ENCODE peak calls at places on chromosomes 1 and 21, in five cellular contexts. W is HCT116, P is fibroblast of lung, G is cardiac muscle cell, E is adrenal gland. S is an unnamed sample.

GRCh38 chr21:38831526-38832467 is 26.1 kb downstream of the ETS2 start:
- DNase-seq in E (peak; percentile 57), P (peak; percentile 94), G (no peak), W (peak; percentile 35), S (no peak)

GRCh38 chr1:91120421-91120820 is 98.6 kb upstream of the ZNF644 start:
- DNase-seq in W (no peak), E (no peak), P (no peak), G (no peak), S (peak; percentile 49)

GRCh38 chr1:37862330-37862729 is 2.9 kb upstream of the MTF1 start:
- DNase-seq in E (no peak), W (no peak), G (no peak), P (no peak), S (no peak)

GRCh38 chr1:33298623-33299277 is 22.1 kb downstream of the A3GALT2 start:
- DNase-seq in P (peak; percentile 44), W (peak; percentile 47), E (peak; percentile 79), G (peak; percentile 67), S (peak; percentile 51)

GRCh38 chr1:224064150-224064549 is 49.8 kb upstream of the FBXO28 start:
- DNase-seq in G (no peak), W (no peak), E (no peak), P (no peak), S (no peak)

GRCh38 chr1:81174811-81175476 is 625.8 kb upstream of the ADGRL2 start:
- DNase-seq in P (peak; percentile 92), E (peak; percentile 25), G (no peak), W (peak; percentile 68), S (no peak)

GRCh38 chr1:35454616-35455015 is 102.6 kb downstream of the KIAA0319L start:
- DNase-seq in E (no peak), W (no peak), G (no peak), P (peak; percentile 59), S (no peak)

GRCh38 chr21:42834730-42835191 is 44.6 kb downstream of the WDR4 start:
- DNase-seq in W (no peak), P (no peak), E (peak; percentile 14), G (no peak), S (no peak)

GRCh38 chr1:14968251-14968812 is 185.2 kb upstream of the TMEM51 start:
- DNase-seq in E (peak; percentile 88), G (no peak), P (peak; percentile 91), W (no peak), S (no peak)

GRCh38 chr1:117985239-117985638 is 55.7 kb downstream of the WDR3 start:
- DNase-seq in W (no peak), P (no peak), E (no peak), G (no peak), S (no peak)
- H3K27me3 ChIP-seq in W (peaks cover 43% of the 10 kb centered on the region), P (peaks cover 3% of the 10 kb centered on the region), E (no peaks in the 10 kb centered on the region), G (no peaks in the 10 kb centered on the region), S (peaks cover 3% of the 10 kb centered on the region)

DNA sequence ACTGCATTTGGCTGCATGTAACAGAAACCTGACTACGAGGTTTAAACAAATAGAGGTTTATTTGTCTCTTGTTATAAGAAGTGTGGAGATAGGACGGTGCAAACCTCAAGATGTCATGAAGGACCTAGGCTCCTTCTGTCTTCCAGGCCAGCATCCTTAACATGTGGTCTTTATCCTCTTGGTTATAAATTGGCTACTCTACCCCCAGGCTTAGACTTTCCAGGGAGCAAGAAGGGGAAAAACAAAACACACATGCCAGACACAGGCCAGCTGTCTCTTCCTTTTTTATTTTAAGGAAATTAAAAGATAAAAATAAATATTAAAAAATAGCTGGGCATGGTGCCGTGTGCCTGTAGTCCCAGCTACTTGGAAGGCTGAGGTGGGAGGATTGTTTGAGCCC is 51.3 kb upstream of the PRELP start:
- DNase-seq in P (no peak), G (no peak), W (no peak), E (no peak), S (no peak)
- H3K27me3 ChIP-seq in P (peaks cover 37% of the 10 kb centered on the region), G (no peaks in the 10 kb centered on the region), W (peaks cover 51% of the 10 kb centered on the region), E (no peaks in the 10 kb centered on the region), S (peaks cover 20% of the 10 kb centered on the region)

DNA sequence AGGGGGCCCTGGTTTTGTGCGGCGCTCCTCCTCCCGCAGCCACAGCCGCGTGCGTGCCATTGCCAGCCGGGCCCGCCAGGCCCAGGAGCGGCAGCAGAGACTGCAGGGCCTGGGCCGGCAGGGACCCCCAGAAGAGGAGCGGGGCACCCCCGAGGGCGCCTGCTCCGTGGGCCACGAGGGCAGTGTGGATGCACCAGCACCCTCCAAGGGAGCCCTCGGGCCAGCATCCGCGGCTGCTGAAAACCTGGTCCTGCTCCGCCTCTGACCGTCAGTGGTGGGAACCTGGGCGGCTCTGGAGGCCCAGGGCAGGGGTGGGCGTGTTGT is 21.5 kb downstream of the PANK4 start:
- DNase-seq in G (no peak), P (no peak), W (no peak), E (no peak), S (no peak)
- H3K27me3 ChIP-seq in G (no peaks in the 10 kb centered on the region), P (peaks cover 23% of the 10 kb centered on the region), W (no peaks in the 10 kb centered on the region), E (peaks cover 8% of the 10 kb centered on the region), S (peaks cover 7% of the 10 kb centered on the region)

DNA sequence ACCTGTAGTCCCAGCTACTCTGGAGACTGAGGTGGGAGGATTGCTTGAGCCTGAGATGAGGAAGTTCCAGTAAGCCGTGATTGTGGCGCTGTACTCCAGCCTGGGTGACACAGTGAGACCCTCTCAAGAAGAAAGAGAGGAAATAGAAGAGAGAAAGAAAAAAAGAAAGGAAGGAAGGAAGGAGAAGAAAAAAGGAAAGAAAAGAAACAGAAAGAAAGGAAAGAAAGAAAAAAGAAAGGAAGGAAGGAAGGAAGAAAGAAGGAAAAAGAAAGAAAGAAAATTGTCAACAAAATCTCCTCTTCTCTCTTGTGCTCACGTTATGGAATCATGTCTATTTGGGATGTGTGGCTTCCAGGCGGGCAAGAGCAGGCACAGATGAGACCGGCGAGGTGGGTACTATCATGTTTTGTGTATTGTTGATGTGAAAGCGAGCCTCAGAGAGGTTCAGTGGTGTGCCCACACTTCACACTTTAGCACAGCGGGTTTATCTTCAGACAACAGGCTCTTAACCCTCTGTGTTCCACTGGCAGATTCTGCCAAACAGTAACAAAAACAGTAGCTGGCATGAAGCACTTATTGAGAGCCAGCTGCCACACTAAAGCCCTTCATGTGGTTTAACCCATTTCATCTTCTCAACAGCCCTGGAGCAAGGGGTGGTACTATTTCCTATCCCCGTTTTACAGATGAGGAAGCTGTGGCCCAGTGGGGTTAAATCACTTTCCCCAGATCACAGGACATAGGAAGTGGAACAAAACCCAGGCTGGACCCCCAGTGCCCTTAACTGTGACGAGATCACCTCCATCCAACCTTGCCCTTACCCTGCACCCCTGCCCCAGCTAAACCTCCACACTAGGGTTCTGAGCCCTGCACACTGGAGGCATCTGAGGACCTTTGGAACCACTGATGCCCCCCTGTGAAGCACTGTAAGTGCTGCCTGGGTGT is 94.7 kb upstream of the TARDBP start:
- DNase-seq in G (no peak), E (no peak), P (no peak), W (no peak), S (no peak)
- H3K27me3 ChIP-seq in G (no peaks in the 10 kb centered on the region), E (no peaks in the 10 kb centered on the region), P (peaks cover 13% of the 10 kb centered on the region), W (peaks cover 6% of the 10 kb centered on the region), S (peaks cover 16% of the 10 kb centered on the region)